ENCODE peak calls at places on chromosomes 13 and 19, in eight cellular contexts. P is MV-4-11; F is AG10803; H is tibial artery; N is NCI-H1092; C is BE2C; K is left cardiac atrium; O is activated T-helper 9 cell treated with anti-CD3 and anti-CD28 coated beads, Interleukin-2, amount 50 U/mL, for 16 hours. X is an unnamed sample.

GRCh38 chr19:934865-935422 is 9.1 kb downstream of the ARID3A start:
- DNase-seq in P (no peak), F (peak), H (peak), N (peak), C (peak), K (peak), O (no peak), X (no peak)

GRCh38 chr19:2618611-2619010 is 83.9 kb downstream of the GNG7 start:
- DNase-seq in P (peak), F (peak), H (peak), N (no peak), C (no peak), K (peak), O (peak), X (peak)

GRCh38 chr13:32682740-32683139 is 96.5 kb downstream of the PDS5B start:
- DNase-seq in P (no peak), F (no peak), H (no peak), N (no peak), C (no peak), K (no peak), O (no peak), X (no peak)

GRCh38 chr13:98405690-98406344 is 171.1 kb downstream of the STK24 start:
- DNase-seq in P (no peak), F (no peak), H (no peak), N (peak), C (no peak), K (no peak), O (no peak), X (no peak)

GRCh38 chr19:14672043-14672872 is 2.4 kb downstream of the ADGRE3 start:
- DNase-seq in P (peak), F (no peak), H (no peak), N (no peak), C (no peak), K (no peak), O (no peak), X (no peak)

GRCh38 chr19:7868671-7869452 is 5.3 kb downstream of the PRR36 start:
- DNase-seq in P (peak), F (peak), H (peak), N (no peak), C (no peak), K (peak), O (peak), X (peak)

GRCh38 chr13:64457976-64458375 is 2772.2 kb downstream of the PCDH9 start:
- DNase-seq in P (no peak), F (peak), H (no peak), N (no peak), C (no peak), K (no peak), O (no peak), X (no peak)

GRCh38 chr19:48858984-48859710 is 9.3 kb downstream of the PLEKHA4 start:
- DNase-seq in P (no peak), F (no peak), H (no peak), N (no peak), C (no peak), K (no peak), O (peak), X (peak)

GRCh38 chr13:19888799-19889198 is 25.4 kb upstream of the ZMYM5 start:
- DNase-seq in P (peak), F (peak), H (no peak), N (no peak), C (no peak), K (no peak), O (no peak), X (no peak)

GRCh38 chr19:7391218-7391670 is 42.5 kb downstream of the ARHGEF18 start:
- DNase-seq in P (no peak), F (no peak), H (no peak), N (no peak), C (no peak), K (no peak), O (no peak), X (no peak)

GRCh38 chr19:41535029-41535622 is 40.8 kb upstream of the CEACAM21 start:
- DNase-seq in P (peak), F (no peak), H (no peak), N (no peak), C (no peak), K (no peak), O (no peak), X (no peak)

GRCh38 chr19:6066661-6067646 is 43.3 kb downstream of the RFX2 start:
- DNase-seq in P (peak), F (peak), H (peak), N (peak), C (peak), K (peak), O (no peak), X (no peak)

GRCh38 chr19:46951236-46951986 is 68.2 kb upstream of the NPAS1 start:
- DNase-seq in P (no peak), F (peak), H (no peak), N (no peak), C (no peak), K (no peak), O (peak), X (no peak)